ENCODE peak calls at places on chromosome 6, in seven cellular contexts. One of them, this sample, is unnamed.
A peak's percentile ranks its signal among the peaks of the same experiment; 100 is the strongest.

GRCh38 chr6:14146459-14147096 is 29.0 kb downstream of the CD83 start:
- DNase-seq in effector memory CD4-positive, alpha-beta T cell: no peak
- DNase-seq in stomach: no peak
- DNase-seq in GM23248: no peak
- DNase-seq in sigmoid colon: no peak
- DNase-seq in A549: no peak
- DNase-seq in SJSA1: no peak
- DNase-seq in this sample: no peak

GRCh38 chr6:45830441-45831139 is 185.1 kb downstream of the CLIC5 start:
- DNase-seq in effector memory CD4-positive, alpha-beta T cell: no peak
- DNase-seq in stomach: no peak
- DNase-seq in GM23248: no peak
- DNase-seq in sigmoid colon: no peak
- DNase-seq in A549: no peak
- DNase-seq in SJSA1: peak; percentile 51
- DNase-seq in this sample: peak; percentile 38

GRCh38 chr6:165232277-165232654 is 77.1 kb downstream of the C6orf118 start:
- DNase-seq in effector memory CD4-positive, alpha-beta T cell: no peak
- DNase-seq in stomach: no peak
- DNase-seq in GM23248: no peak
- DNase-seq in sigmoid colon: no peak
- DNase-seq in A549: no peak
- DNase-seq in SJSA1: no peak
- DNase-seq in this sample: no peak

GRCh38 chr6:155021680-155022079 is 26.6 kb downstream of the TIAM2 start:
- DNase-seq in effector memory CD4-positive, alpha-beta T cell: no peak
- DNase-seq in stomach: no peak
- DNase-seq in GM23248: no peak
- DNase-seq in sigmoid colon: no peak
- DNase-seq in A549: no peak
- DNase-seq in SJSA1: no peak
- DNase-seq in this sample: no peak

GRCh38 chr6:17633465-17634188 is 33.5 kb downstream of the FAM8A1 start:
- DNase-seq in effector memory CD4-positive, alpha-beta T cell: no peak
- DNase-seq in stomach: no peak
- DNase-seq in GM23248: no peak
- DNase-seq in sigmoid colon: no peak
- DNase-seq in A549: no peak
- DNase-seq in SJSA1: no peak
- DNase-seq in this sample: no peak

GRCh38 chr6:160930547-160931377 is 60.8 kb upstream of the MAP3K4 start:
- DNase-seq in effector memory CD4-positive, alpha-beta T cell: peak; percentile 50
- DNase-seq in stomach: peak; percentile 76
- DNase-seq in GM23248: peak; percentile 92
- DNase-seq in sigmoid colon: peak; percentile 89
- DNase-seq in A549: peak; percentile 72
- DNase-seq in SJSA1: peak; percentile 69
- DNase-seq in this sample: no peak

GRCh38 chr6:126050795-126051194 is 64.5 kb downstream of the TRMT11 start:
- DNase-seq in effector memory CD4-positive, alpha-beta T cell: no peak
- DNase-seq in stomach: no peak
- DNase-seq in GM23248: no peak
- DNase-seq in sigmoid colon: no peak
- DNase-seq in A549: no peak
- DNase-seq in SJSA1: no peak
- DNase-seq in this sample: no peak

GRCh38 chr6:129138739-129139405 is 255.9 kb downstream of the LAMA2 start:
- DNase-seq in effector memory CD4-positive, alpha-beta T cell: no peak
- DNase-seq in stomach: no peak
- DNase-seq in GM23248: no peak
- DNase-seq in sigmoid colon: no peak
- DNase-seq in A549: no peak
- DNase-seq in SJSA1: no peak
- DNase-seq in this sample: no peak

GRCh38 chr6:14228571-14228970 is 111.0 kb downstream of the CD83 start:
- DNase-seq in effector memory CD4-positive, alpha-beta T cell: no peak
- DNase-seq in stomach: no peak
- DNase-seq in GM23248: peak; percentile 86
- DNase-seq in sigmoid colon: no peak
- DNase-seq in A549: no peak
- DNase-seq in SJSA1: no peak
- DNase-seq in this sample: peak; percentile 78

GRCh38 chr6:87832025-87832825 is 130.2 kb upstream of the AKIRIN2 start:
- DNase-seq in effector memory CD4-positive, alpha-beta T cell: no peak
- DNase-seq in stomach: no peak
- DNase-seq in GM23248: peak; percentile 63
- DNase-seq in sigmoid colon: no peak
- DNase-seq in A549: no peak
- DNase-seq in SJSA1: no peak
- DNase-seq in this sample: no peak

GRCh38 chr6:132079286-132079685 is 128.1 kb upstream of the CCN2 start:
- DNase-seq in effector memory CD4-positive, alpha-beta T cell: no peak
- DNase-seq in stomach: no peak
- DNase-seq in GM23248: no peak
- DNase-seq in sigmoid colon: no peak
- DNase-seq in A549: no peak
- DNase-seq in SJSA1: no peak
- DNase-seq in this sample: no peak

GRCh38 chr6:4345543-4345942 is 210.2 kb upstream of the ECI2 start:
- DNase-seq in effector memory CD4-positive, alpha-beta T cell: no peak
- DNase-seq in stomach: no peak
- DNase-seq in GM23248: no peak
- DNase-seq in sigmoid colon: no peak
- DNase-seq in A549: no peak
- DNase-seq in SJSA1: no peak
- DNase-seq in this sample: no peak

GRCh38 chr6:156948807-156949206 is 171.6 kb downstream of the ARID1B start:
- DNase-seq in effector memory CD4-positive, alpha-beta T cell: no peak
- DNase-seq in stomach: no peak
- DNase-seq in GM23248: peak; percentile 83
- DNase-seq in sigmoid colon: no peak
- DNase-seq in A549: no peak
- DNase-seq in SJSA1: no peak
- DNase-seq in this sample: no peak
- H3K27ac ChIP-seq in effector memory CD4-positive, alpha-beta T cell: no peak overlapping the region
- H3K27ac ChIP-seq in stomach: no peak overlapping the region
- H3K27ac ChIP-seq in GM23248: peak overlapping the region; percentile 56
- H3K27ac ChIP-seq in sigmoid colon: no peak overlapping the region
- H3K27ac ChIP-seq in A549: peak overlapping the region; percentile 19
- H3K27ac ChIP-seq in SJSA1: peak overlapping the region; percentile 33
- H3K27ac ChIP-seq in this sample: no peak overlapping the region

GRCh38 chr6:151060096-151060741 is 179.5 kb upstream of the AKAP12 start:
- DNase-seq in effector memory CD4-positive, alpha-beta T cell: no peak
- DNase-seq in stomach: no peak
- DNase-seq in GM23248: peak; percentile 96
- DNase-seq in sigmoid colon: no peak
- DNase-seq in A549: peak; percentile 58
- DNase-seq in SJSA1: peak; percentile 64
- DNase-seq in this sample: no peak
- H3K4me1 ChIP-seq in effector memory CD4-positive, alpha-beta T cell: no peaks in the 10 kb centered on the region
- H3K4me1 ChIP-seq in stomach: no peaks in the 10 kb centered on the region
- H3K4me1 ChIP-seq in GM23248: peaks cover 32% of the 10 kb centered on the region
- H3K4me1 ChIP-seq in sigmoid colon: peaks cover 6% of the 10 kb centered on the region
- H3K4me1 ChIP-seq in A549: peaks cover 70% of the 10 kb centered on the region
- H3K4me1 ChIP-seq in SJSA1: peaks cover 31% of the 10 kb centered on the region
- H3K4me1 ChIP-seq in this sample: no peaks in the 10 kb centered on the region

GRCh38 chr6:57222684-57223077 is 574 bp upstream of the RAB23 start:
- DNase-seq in effector memory CD4-positive, alpha-beta T cell: no peak
- DNase-seq in stomach: no peak
- DNase-seq in GM23248: no peak
- DNase-seq in sigmoid colon: no peak
- DNase-seq in A549: no peak
- DNase-seq in SJSA1: no peak
- DNase-seq in this sample: no peak
- H3K27ac ChIP-seq in effector memory CD4-positive, alpha-beta T cell: no peak overlapping the region
- H3K27ac ChIP-seq in stomach: peak overlapping the region; percentile 94
- H3K27ac ChIP-seq in GM23248: peak overlapping the region; percentile 78
- H3K27ac ChIP-seq in sigmoid colon: peak overlapping the region; percentile 94
- H3K27ac ChIP-seq in A549: peak overlapping the region; percentile 98
- H3K27ac ChIP-seq in SJSA1: peak overlapping the region; percentile 66
- H3K27ac ChIP-seq in this sample: peak overlapping the region; percentile 66

DNA sequence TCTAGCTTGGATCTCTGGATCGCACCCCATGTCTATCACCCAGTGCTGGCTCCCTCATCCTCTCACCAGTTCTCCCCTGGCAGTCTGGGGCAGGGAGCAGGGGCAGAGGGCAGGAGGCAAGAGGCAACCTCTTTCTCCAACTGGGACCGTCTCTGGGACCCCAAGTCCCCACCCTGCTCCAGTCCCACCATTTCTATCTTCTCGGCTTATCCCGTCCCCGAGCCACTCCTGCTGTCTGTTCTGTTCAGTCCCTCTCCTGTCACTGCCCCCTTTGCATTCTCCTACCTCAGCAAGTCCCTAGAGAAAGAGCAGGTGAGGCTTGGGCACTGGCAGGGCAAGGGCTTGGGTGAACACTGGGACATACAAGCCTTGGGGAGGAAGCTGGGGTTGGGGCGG is 625 bp upstream of the TNXB start:
- DNase-seq in effector memory CD4-positive, alpha-beta T cell: no peak
- DNase-seq in stomach: no peak
- DNase-seq in GM23248: no peak
- DNase-seq in sigmoid colon: no peak
- DNase-seq in A549: no peak
- DNase-seq in SJSA1: no peak
- DNase-seq in this sample: no peak
- H3K4me1 ChIP-seq in effector memory CD4-positive, alpha-beta T cell: peaks cover 16% of the 10 kb centered on the region
- H3K4me1 ChIP-seq in stomach: peaks cover 48% of the 10 kb centered on the region
- H3K4me1 ChIP-seq in GM23248: peaks cover 56% of the 10 kb centered on the region
- H3K4me1 ChIP-seq in sigmoid colon: peaks cover 70% of the 10 kb centered on the region
- H3K4me1 ChIP-seq in A549: peaks cover 24% of the 10 kb centered on the region
- H3K4me1 ChIP-seq in SJSA1: peaks cover 31% of the 10 kb centered on the region
- H3K4me1 ChIP-seq in this sample: no peaks in the 10 kb centered on the region